ENCODE peak calls at places on chromosome 1, in six cellular contexts. U, D, A, X, L and K are unnamed samples.
A peak's percentile ranks its signal among the peaks of the same experiment; 100 is the strongest.

GRCh38 chr1:30011970-30012369 is 711.4 kb downstream of the MATN1 start:
- DNase-seq in U (no peak), D (no peak), A (no peak), X (no peak), L (no peak), K (no peak)

GRCh38 chr1:92476071-92476607 is 10.6 kb downstream of the GFI1 start:
- DNase-seq in U (no peak), D (no peak), A (no peak), X (no peak), L (no peak), K (no peak)

GRCh38 chr1:201149400-201149799 is 4.9 kb downstream of the TMEM9 start:
- DNase-seq in U (peak; percentile 64), D (peak; percentile 65), A (peak; percentile 66), X (peak; percentile 59), L (no peak), K (peak; percentile 44)

GRCh38 chr1:15696956-15697521 is 12.9 kb downstream of the PLEKHM2 start:
- DNase-seq in U (no peak), D (no peak), A (no peak), X (no peak), L (peak; percentile 93), K (no peak)

GRCh38 chr1:36856126-36856525 is 178.2 kb downstream of the GRIK3 start:
- DNase-seq in U (no peak), D (no peak), A (no peak), X (no peak), L (no peak), K (no peak)

GRCh38 chr1:2409745-2410144 is 2.6 kb downstream of the PEX10 start:
- DNase-seq in U (no peak), D (no peak), A (no peak), X (no peak), L (no peak), K (no peak)

GRCh38 chr1:975896-976683 is 5.8 kb downstream of the PERM1 start:
- DNase-seq in U (peak; percentile 84), D (peak; percentile 84), A (peak; percentile 51), X (peak; percentile 39), L (no peak), K (peak; percentile 36)

GRCh38 chr1:147168626-147169058 is 3.6 kb downstream of the PRKAB2 start:
- DNase-seq in U (no peak), D (no peak), A (no peak), X (peak; percentile 87), L (no peak), K (peak; percentile 42)

GRCh38 chr1:227902641-227902990 is 45.1 kb downstream of the WNT9A start:
- DNase-seq in U (no peak), D (no peak), A (no peak), X (no peak), L (no peak), K (no peak)

GRCh38 chr1:198776602-198777029 is 137.8 kb downstream of the PTPRC start:
- DNase-seq in U (no peak), D (no peak), A (no peak), X (no peak), L (no peak), K (peak; percentile 98)

GRCh38 chr1:161173711-161174110 is 3.6 kb downstream of the B4GALT3 start:
- DNase-seq in U (no peak), D (no peak), A (no peak), X (no peak), L (no peak), K (no peak)

GRCh38 chr1:234853906-234854647 is 244.1 kb upstream of the IRF2BP2 start:
- DNase-seq in U (no peak), D (no peak), A (no peak), X (no peak), L (no peak), K (peak; percentile 44)

GRCh38 chr1:229108598-229109201 is 162.2 kb upstream of the RAB4A start:
- DNase-seq in U (no peak), D (no peak), A (no peak), X (peak; percentile 33), L (no peak), K (no peak)

GRCh38 chr1:89622895-89623294 is 10.0 kb upstream of the LRRC8C start:
- DNase-seq in U (peak; percentile 25), D (no peak), A (no peak), X (no peak), L (no peak), K (peak; percentile 38)

GRCh38 chr1:93490357-93490756 is 42.4 kb downstream of the FNBP1L start:
- DNase-seq in U (no peak), D (no peak), A (no peak), X (no peak), L (no peak), K (no peak)

GRCh38 chr1:222654849-222655248 is 37.0 kb downstream of the MIA3 start:
- DNase-seq in U (no peak), D (no peak), A (no peak), X (no peak), L (peak; percentile 72), K (no peak)
- TF ChIP-seq BHLHE40 in U (no peak), D (no peak), A (no peak), X (no peak), L (peak; percentile 42), K (no peak)

GRCh38 chr1:233166896-233167295 is 128.6 kb downstream of the PCNX2 start:
- DNase-seq in U (no peak), D (no peak), A (no peak), X (no peak), L (no peak), K (no peak)
- TF ChIP-seq BHLHE40 in U (no peak), D (no peak), A (no peak), X (no peak), L (no peak), K (no peak)

GRCh38 chr1:65011983-65012382 is 45.6 kb upstream of the JAK1 start:
- DNase-seq in U (no peak), D (no peak), A (no peak), X (no peak), L (no peak), K (no peak)
- TF ChIP-seq BHLHE40 in U (no peak), D (no peak), A (no peak), X (no peak), L (no peak), K (no peak)

GRCh38 chr1:52234708-52235107 is 92.8 kb downstream of the ZFYVE9 start:
- DNase-seq in U (no peak), D (no peak), A (no peak), X (no peak), L (no peak), K (no peak)

GRCh38 chr1:52238474-52238873 is 96.6 kb downstream of the ZFYVE9 start:
- DNase-seq in U (no peak), D (no peak), A (no peak), X (no peak), L (no peak), K (peak; percentile 53)

GRCh38 chr1:52239708-52240001 is 97.8 kb downstream of the ZFYVE9 start:
- DNase-seq in U (no peak), D (no peak), A (no peak), X (no peak), L (no peak), K (no peak)

GRCh38 chr1:52238887-52239707 is 97.2 kb downstream of the ZFYVE9 start:
- DNase-seq in U (no peak), D (no peak), A (no peak), X (no peak), L (no peak), K (peak; percentile 61)

DNA sequence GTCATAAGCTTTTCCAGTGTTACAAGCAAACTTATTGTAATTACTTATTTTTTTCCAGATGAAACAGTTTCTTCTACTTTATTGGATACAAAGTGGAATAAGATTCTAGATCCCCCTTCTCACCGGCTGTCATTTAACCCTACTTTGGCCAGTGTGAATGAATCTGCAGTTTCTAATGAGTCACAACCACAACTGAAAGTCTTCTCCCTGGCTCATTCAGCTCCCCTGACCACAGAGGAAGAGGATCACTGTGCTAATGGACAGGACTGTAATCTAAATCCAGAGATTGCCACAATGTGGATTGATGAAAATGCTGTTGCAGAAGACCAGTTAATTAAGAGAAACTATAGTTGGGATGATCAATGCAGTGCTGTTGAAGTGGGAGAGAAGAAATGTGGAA is 95.5 kb downstream of the ZFYVE9 start:
- DNase-seq in U (no peak), D (no peak), A (no peak), X (no peak), L (no peak), K (peak; percentile 86)
- TF ChIP-seq BHLHE40 in U (no peak), D (no peak), A (no peak), X (no peak), L (no peak), K (no peak)

GRCh38 chr1:58367217-58367616 is 179.3 kb downstream of the OMA1 start:
- DNase-seq in U (no peak), D (no peak), A (no peak), X (no peak), L (no peak), K (no peak)

GRCh38 chr1:58365328-58365727 is 181.2 kb downstream of the OMA1 start:
- DNase-seq in U (no peak), D (no peak), A (no peak), X (no peak), L (no peak), K (no peak)

GRCh38 chr1:58361134-58361533 is 185.4 kb downstream of the OMA1 start:
- DNase-seq in U (no peak), D (no peak), A (no peak), X (no peak), L (no peak), K (no peak)

GRCh38 chr1:58358311-58358710 is 188.2 kb downstream of the OMA1 start:
- DNase-seq in U (peak; percentile 25), D (no peak), A (no peak), X (peak; percentile 12), L (no peak), K (peak; percentile 17)

GRCh38 chr1:58363639-58364038 is 182.9 kb downstream of the OMA1 start:
- DNase-seq in U (no peak), D (no peak), A (no peak), X (no peak), L (no peak), K (no peak)
- TF ChIP-seq BHLHE40 in U (no peak), D (no peak), A (no peak), X (no peak), L (no peak), K (no peak)

GRCh38 chr1:226362891-226363447 is 44.9 kb downstream of the PARP1 start:
- DNase-seq in U (no peak), D (no peak), A (no peak), X (no peak), L (no peak), K (no peak)

GRCh38 chr1:226364129-226364899 is 43.6 kb downstream of the PARP1 start:
- DNase-seq in U (no peak), D (no peak), A (no peak), X (no peak), L (no peak), K (peak; percentile 21)

GRCh38 chr1:226366290-226366689 is 41.6 kb downstream of the PARP1 start:
- DNase-seq in U (no peak), D (no peak), A (no peak), X (no peak), L (no peak), K (peak; percentile 30)

GRCh38 chr1:226365166-226365565 is 42.7 kb downstream of the PARP1 start:
- DNase-seq in U (no peak), D (no peak), A (no peak), X (no peak), L (no peak), K (no peak)

DNA sequence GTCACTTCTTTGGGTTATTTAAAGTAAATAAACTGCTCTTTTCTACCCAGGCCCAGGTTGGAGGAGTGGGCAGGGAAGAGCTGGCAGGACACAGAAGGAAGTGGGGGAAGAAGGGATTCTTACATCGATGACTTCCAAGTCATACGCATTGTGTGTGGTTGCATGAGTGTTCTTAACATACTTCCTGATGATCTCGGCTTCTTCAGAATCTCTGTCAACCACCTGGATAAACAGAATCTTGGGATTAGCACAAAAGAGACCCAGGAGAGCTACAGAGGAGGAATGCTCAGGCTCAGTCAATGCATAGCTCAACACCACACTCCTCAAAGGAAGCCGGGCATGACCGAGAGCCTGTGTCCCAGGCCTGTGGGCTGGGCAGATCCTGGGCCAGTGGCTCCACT is 42.1 kb downstream of the PARP1 start:
- DNase-seq in U (no peak), D (no peak), A (no peak), X (no peak), L (no peak), K (peak; percentile 86)
- TF ChIP-seq BHLHE40 in U (no peak), D (no peak), A (no peak), X (no peak), L (no peak), K (no peak)